ENCODE peak calls at places on chromosomes 3 and 15, in six cellular contexts. Z, U, B, F, C and J are unnamed samples.

GRCh38 chr3:134357914-134358811 is 16.1 kb downstream of the AMOTL2 start:
- DNase-seq in Z (no peak), U (no peak), B (peak; percentile 89), F (peak; percentile 78), C (no peak), J (peak; percentile 98)

GRCh38 chr3:196053487-196053886 is 28.4 kb downstream of the TFRC start:
- DNase-seq in Z (no peak), U (no peak), B (no peak), F (no peak), C (no peak), J (no peak)

GRCh38 chr3:108518895-108519294 is 8.5 kb upstream of the MYH15 start:
- DNase-seq in Z (no peak), U (no peak), B (no peak), F (no peak), C (no peak), J (peak; percentile 54)

GRCh38 chr15:47349179-47349578 is 368.1 kb upstream of the SEMA6D start:
- DNase-seq in Z (no peak), U (no peak), B (no peak), F (no peak), C (no peak), J (no peak)

GRCh38 chr3:129984124-129984523 is 9.6 kb downstream of the TRH start:
- DNase-seq in Z (no peak), U (no peak), B (no peak), F (peak; percentile 79), C (no peak), J (peak; percentile 16)

GRCh38 chr3:179088306-179088705 is 16.7 kb upstream of the ZMAT3 start:
- DNase-seq in Z (no peak), U (no peak), B (no peak), F (no peak), C (no peak), J (no peak)

GRCh38 chr15:63908986-63909385 is 75.2 kb upstream of the HERC1 start:
- DNase-seq in Z (no peak), U (no peak), B (no peak), F (no peak), C (no peak), J (no peak)

GRCh38 chr3:176193032-176193698 is 1004.1 kb downstream of the TBL1XR1 start:
- DNase-seq in Z (no peak), U (no peak), B (no peak), F (no peak), C (no peak), J (no peak)

GRCh38 chr3:32376098-32376497 is 15.6 kb upstream of the CMTM7 start:
- DNase-seq in Z (no peak), U (no peak), B (no peak), F (no peak), C (no peak), J (no peak)

GRCh38 chr3:177126015-177126773 is 71.1 kb downstream of the TBL1XR1 start:
- DNase-seq in Z (no peak), U (no peak), B (no peak), F (no peak), C (no peak), J (peak; percentile 91)

GRCh38 chr3:194273396-194274310 is 77.5 kb downstream of the CPN2 start:
- DNase-seq in Z (no peak), U (no peak), B (no peak), F (peak; percentile 44), C (no peak), J (no peak)

GRCh38 chr3:113103588-113103987 is 107.8 kb upstream of the BOC start:
- DNase-seq in Z (no peak), U (no peak), B (no peak), F (no peak), C (no peak), J (no peak)

GRCh38 chr3:127162947-127163645 is 29.8 kb upstream of the PRR23E start:
- DNase-seq in Z (no peak), U (no peak), B (no peak), F (peak; percentile 89), C (no peak), J (no peak)

GRCh38 chr3:52570076-52570475 is 33.7 kb downstream of the UQCC5 start:
- DNase-seq in Z (no peak), U (no peak), B (no peak), F (no peak), C (no peak), J (peak; percentile 76)

GRCh38 chr3:88059380-88060160 is 515 bp downstream of the ZNF654 start:
- DNase-seq in Z (peak; percentile 67), U (peak; percentile 2), B (peak; percentile 3), F (no peak), C (peak; percentile 1), J (no peak)

GRCh38 chr3:187551419-187551818 is 118.8 kb downstream of the SST start:
- DNase-seq in Z (no peak), U (no peak), B (no peak), F (no peak), C (no peak), J (peak; percentile 45)

GRCh38 chr15:22880981-22881738 is 42.7 kb downstream of the NIPA2 start:
- DNase-seq in Z (no peak), U (no peak), B (no peak), F (no peak), C (no peak), J (no peak)

GRCh38 chr3:134313839-134314587 is 60.2 kb downstream of the AMOTL2 start:
- DNase-seq in Z (no peak), U (no peak), B (no peak), F (peak; percentile 49), C (no peak), J (no peak)

GRCh38 chr3:55549172-55549571 is 62.1 kb upstream of the WNT5A start:
- DNase-seq in Z (no peak), U (no peak), B (no peak), F (no peak), C (no peak), J (peak; percentile 73)

GRCh38 chr3:12687948-12688347 is 24.0 kb upstream of the RAF1 start:
- DNase-seq in Z (no peak), U (no peak), B (no peak), F (no peak), C (no peak), J (no peak)

GRCh38 chr3:42764561-42765295 is 8.3 kb downstream of the CCDC13 start:
- DNase-seq in Z (no peak), U (no peak), B (no peak), F (no peak), C (no peak), J (no peak)

GRCh38 chr3:4693620-4694019 is 200.5 kb downstream of the ITPR1 start:
- DNase-seq in Z (no peak), U (no peak), B (no peak), F (peak; percentile 43), C (no peak), J (no peak)

GRCh38 chr3:187011915-187012314 is 81.6 kb downstream of the ST6GAL1 start:
- DNase-seq in Z (no peak), U (no peak), B (no peak), F (no peak), C (no peak), J (no peak)

GRCh38 chr15:64344651-64345262 is 11.2 kb downstream of the CSNK1G1 start:
- DNase-seq in Z (no peak), U (no peak), B (no peak), F (no peak), C (no peak), J (peak; percentile 28)

GRCh38 chr15:89215627-89216026 is 5.8 kb downstream of the RLBP1 start:
- DNase-seq in Z (no peak), U (no peak), B (no peak), F (no peak), C (no peak), J (no peak)

GRCh38 chr15:92914768-92915221 is 14.7 kb downstream of the CHD2 start:
- DNase-seq in Z (no peak), U (no peak), B (no peak), F (no peak), C (no peak), J (no peak)

GRCh38 chr3:143441772-143442171 is 322.2 kb downstream of the CHST2 start:
- DNase-seq in Z (no peak), U (no peak), B (no peak), F (no peak), C (no peak), J (no peak)

GRCh38 chr3:33403756-33404155 is 36.4 kb downstream of the UBP1 start:
- DNase-seq in Z (no peak), U (no peak), B (no peak), F (no peak), C (no peak), J (no peak)

GRCh38 chr3:178436773-178437172 is 99.5 kb upstream of the KCNMB2 start:
- DNase-seq in Z (no peak), U (no peak), B (no peak), F (no peak), C (no peak), J (peak; percentile 72)

GRCh38 chr15:86494475-86494874 is 414.8 kb downstream of the AGBL1 start:
- DNase-seq in Z (no peak), U (no peak), B (no peak), F (no peak), C (no peak), J (no peak)

GRCh38 chr3:47473391-47473790 is 2.4 kb downstream of the SCAP start:
- DNase-seq in Z (no peak), U (no peak), B (no peak), F (no peak), C (no peak), J (no peak)

GRCh38 chr3:122111974-122112373 is 56.8 kb downstream of the CD86 start:
- DNase-seq in Z (no peak), U (no peak), B (no peak), F (no peak), C (no peak), J (no peak)